ENCODE peak calls at places on chromosomes 13 and 19, in ten cellular contexts. K is hypothalamus; H is activated naive CD4-positive, alpha-beta T cell; X is CD8-positive, alpha-beta T cell; M is left lung; Z is stimulated activated CD8-positive, alpha-beta memory T cell treated with anti-CD3 and anti-CD28 coated beads, Interleukin-12 subunit alpha, Interleukin-12 subunit beta, amount 100 ng/mL, for 4 hours; J is fibroblast of lung; W is CD4-positive, CD25-positive, alpha-beta regulatory T cell; U is NCI-H774; O is KBM-7. I is an unnamed sample.

GRCh38 chr13:52852444-52852843 is 4.0 kb upstream of the PCDH8 start:
- DNase-seq in K (no peak), H (no peak), X (no peak), M (no peak), Z (no peak), J (no peak), W (no peak), U (peak), O (no peak), I (no peak)

GRCh38 chr13:52345631-52346251 is 60.2 kb downstream of the THSD1 start:
- DNase-seq in K (no peak), H (no peak), X (no peak), M (no peak), Z (no peak), J (no peak), W (no peak), U (no peak), O (no peak), I (no peak)

GRCh38 chr13:45120967-45121366 is 657 bp downstream of the GTF2F2 start:
- DNase-seq in K (no peak), H (no peak), X (no peak), M (no peak), Z (no peak), J (no peak), W (peak), U (no peak), O (peak), I (no peak)

GRCh38 chr13:42392706-42393572 is 121.0 kb downstream of the AKAP11 start:
- DNase-seq in K (no peak), H (no peak), X (peak), M (no peak), Z (no peak), J (peak), W (peak), U (no peak), O (no peak), I (no peak)

GRCh38 chr19:44643605-44644390 is at the start of gene PVR:
- DNase-seq in K (peak), H (peak), X (peak), M (peak), Z (peak), J (peak), W (peak), U (peak), O (peak), I (peak)

GRCh38 chr19:53864308-53864836 is 3.3 kb upstream of the MYADM start:
- DNase-seq in K (peak), H (no peak), X (no peak), M (no peak), Z (no peak), J (no peak), W (no peak), U (no peak), O (no peak), I (peak)

GRCh38 chr13:48266967-48267639 is 34.1 kb downstream of the ITM2B start:
- DNase-seq in K (no peak), H (no peak), X (no peak), M (no peak), Z (no peak), J (no peak), W (no peak), U (no peak), O (no peak), I (no peak)

GRCh38 chr19:56111601-56112312 is 9.3 kb downstream of the ZNF787 start:
- DNase-seq in K (peak), H (peak), X (peak), M (peak), Z (peak), J (no peak), W (peak), U (no peak), O (no peak), I (no peak)

GRCh38 chr19:41563847-41564514 is 12.0 kb upstream of the CEACAM21 start:
- DNase-seq in K (no peak), H (peak), X (no peak), M (no peak), Z (no peak), J (no peak), W (peak), U (no peak), O (no peak), I (peak)

GRCh38 chr19:13781547-13781946 is 7.3 kb downstream of the C19orf53 start:
- DNase-seq in K (peak), H (no peak), X (no peak), M (peak), Z (no peak), J (peak), W (no peak), U (peak), O (peak), I (peak)

GRCh38 chr19:495440-496332 is 600 bp upstream of the MADCAM1 start:
- DNase-seq in K (peak), H (peak), X (peak), M (no peak), Z (no peak), J (peak), W (peak), U (no peak), O (peak), I (peak)

GRCh38 chr13:27672025-27672424 is 50.3 kb downstream of the POLR1D start:
- DNase-seq in K (no peak), H (no peak), X (no peak), M (no peak), Z (no peak), J (no peak), W (no peak), U (no peak), O (no peak), I (no peak)

GRCh38 chr19:8831832-8832131 is 322 bp downstream of the ZNF558 start:
- DNase-seq in K (peak), H (no peak), X (no peak), M (no peak), Z (no peak), J (no peak), W (no peak), U (no peak), O (no peak), I (no peak)

GRCh38 chr19:47860602-47861297 is 1.7 kb downstream of the TPRX2 start:
- DNase-seq in K (no peak), H (no peak), X (no peak), M (no peak), Z (no peak), J (no peak), W (no peak), U (no peak), O (no peak), I (no peak)

GRCh38 chr19:37948362-37948761 is 41.4 kb downstream of the SIPA1L3 start:
- DNase-seq in K (no peak), H (no peak), X (no peak), M (no peak), Z (no peak), J (no peak), W (no peak), U (no peak), O (no peak), I (no peak)

GRCh38 chr19:6099037-6099436 is 11.3 kb downstream of the RFX2 start:
- DNase-seq in K (no peak), H (no peak), X (no peak), M (no peak), Z (no peak), J (no peak), W (no peak), U (no peak), O (no peak), I (no peak)

GRCh38 chr19:45496349-45496953 is 396 bp downstream of the RTN2 start:
- DNase-seq in K (no peak), H (peak), X (peak), M (no peak), Z (no peak), J (no peak), W (peak), U (no peak), O (peak), I (no peak)

GRCh38 chr13:29754486-29754806 is 96.0 kb downstream of the UBL3 start:
- DNase-seq in K (no peak), H (no peak), X (no peak), M (no peak), Z (no peak), J (peak), W (peak), U (no peak), O (peak), I (peak)

GRCh38 chr13:27966641-27967202 is 2.4 kb downstream of the CDX2 start:
- DNase-seq in K (no peak), H (no peak), X (no peak), M (no peak), Z (no peak), J (no peak), W (no peak), U (no peak), O (no peak), I (no peak)

I was measured in SK-MEL-5.